ENCODE peak calls at places on chromosomes 3 and 15, in ten cellular contexts. N is HEK293T; I is amygdala; S is stimulated activated CD4-positive, alpha-beta T cell treated with anti-CD3 and anti-CD28 coated beads, Interleukin-4, amount 100 ng/mL, for 4 hours; E is MV-4-11; Y is brain microvascular endothelial cell; M is ELF-1; R is retina; H is NCI-H1417; A is AG08395. K is an unnamed sample.
A peak's percentile ranks its signal among the peaks of the same experiment; 100 is the strongest.

GRCh38 chr3:128917291-128917690 is 37.9 kb downstream of the ACAD9 start:
- DNase-seq in N (no peak), I (no peak), S (no peak), E (no peak), Y (no peak), M (no peak), R (no peak), H (no peak), A (no peak), K (no peak)

GRCh38 chr3:77684115-77684514 is 644.2 kb downstream of the ROBO2 start:
- DNase-seq in N (no peak), I (no peak), S (no peak), E (no peak), Y (no peak), M (no peak), R (no peak), H (no peak), A (no peak), K (no peak)

GRCh38 chr15:40354408-40355171 is 3.4 kb upstream of the DISP2 start:
- DNase-seq in N (peak; percentile 22), I (peak; percentile 59), S (no peak), E (peak; percentile 16), Y (no peak), M (peak; percentile 76), R (peak; percentile 68), H (no peak), A (peak; percentile 51), K (peak; percentile 33)

GRCh38 chr3:20861454-20861853 is 675.4 kb upstream of the SGO1 start:
- DNase-seq in N (no peak), I (no peak), S (no peak), E (no peak), Y (no peak), M (no peak), R (no peak), H (no peak), A (no peak), K (no peak)

GRCh38 chr3:195096484-195097330 is 174.3 kb downstream of the XXYLT1 start:
- DNase-seq in N (no peak), I (no peak), S (no peak), E (no peak), Y (no peak), M (no peak), R (peak; percentile 3), H (no peak), A (no peak), K (no peak)

GRCh38 chr3:46709721-46710120 is 7.9 kb downstream of the PRSS50 start:
- DNase-seq in N (no peak), I (no peak), S (no peak), E (no peak), Y (no peak), M (no peak), R (no peak), H (no peak), A (no peak), K (peak; percentile 4)

GRCh38 chr3:140298043-140298442 is 363.1 kb downstream of the CLSTN2 start:
- DNase-seq in N (no peak), I (no peak), S (no peak), E (no peak), Y (no peak), M (no peak), R (no peak), H (no peak), A (no peak), K (no peak)

GRCh38 chr3:151835751-151836550 is 22.0 kb downstream of the AADAC start:
- DNase-seq in N (no peak), I (no peak), S (no peak), E (peak; percentile 15), Y (peak; percentile 53), M (no peak), R (no peak), H (no peak), A (peak; percentile 32), K (no peak)

GRCh38 chr15:90594297-90594696 is 64.6 kb downstream of the CRTC3 start:
- DNase-seq in N (no peak), I (peak; percentile 52), S (peak; percentile 87), E (peak; percentile 40), Y (no peak), M (no peak), R (no peak), H (no peak), A (peak; percentile 27), K (peak; percentile 94)

GRCh38 chr3:13152826-13153710 is 79.8 kb upstream of the IQSEC1 start:
- DNase-seq in N (no peak), I (no peak), S (no peak), E (no peak), Y (no peak), M (no peak), R (no peak), H (no peak), A (no peak), K (no peak)

GRCh38 chr3:77535116-77535515 is 495.2 kb downstream of the ROBO2 start:
- DNase-seq in N (no peak), I (no peak), S (no peak), E (no peak), Y (no peak), M (no peak), R (no peak), H (no peak), A (no peak), K (no peak)

GRCh38 chr3:29708884-29709283 is 428.0 kb downstream of the RBMS3 start:
- DNase-seq in N (no peak), I (no peak), S (no peak), E (no peak), Y (no peak), M (no peak), R (no peak), H (no peak), A (no peak), K (no peak)

GRCh38 chr3:178302966-178303930 is 233.0 kb upstream of the KCNMB2 start:
- DNase-seq in N (no peak), I (no peak), S (no peak), E (no peak), Y (no peak), M (no peak), R (no peak), H (no peak), A (no peak), K (no peak)

GRCh38 chr15:67550522-67550921 is 8.0 kb downstream of the MAP2K5 start:
- DNase-seq in N (no peak), I (no peak), S (no peak), E (peak; percentile 25), Y (peak; percentile 44), M (no peak), R (no peak), H (no peak), A (peak; percentile 36), K (no peak)

GRCh38 chr3:194779729-194780224 is 94.1 kb downstream of the FAM43A start:
- DNase-seq in N (no peak), I (no peak), S (no peak), E (no peak), Y (peak; percentile 16), M (peak; percentile 43), R (no peak), H (no peak), A (peak; percentile 32), K (no peak)

GRCh38 chr3:52272831-52273230 is 5.6 kb downstream of the WDR82 start:
- DNase-seq in N (no peak), I (no peak), S (no peak), E (no peak), Y (no peak), M (no peak), R (no peak), H (no peak), A (no peak), K (no peak)